ENCODE peak calls at places on chromosomes 16 and 17, in eight cellular contexts. C, G, N, V, Y, A, T and M are unnamed samples.

GRCh38 chr16:52591441-52592215 is 44.7 kb upstream of the TOX3 start:
- DNase-seq in C (no peak), G (no peak), N (no peak), V (no peak), Y (no peak), A (no peak), T (no peak), M (no peak)

GRCh38 chr17:57324060-57324459 is 67.7 kb downstream of the MSI2 start:
- DNase-seq in C (no peak), G (no peak), N (no peak), V (no peak), Y (no peak), A (no peak), T (no peak), M (no peak)

GRCh38 chr16:17105239-17105721 is 365.5 kb downstream of the XYLT1 start:
- DNase-seq in C (no peak), G (no peak), N (no peak), V (no peak), Y (no peak), A (no peak), T (no peak), M (peak)

GRCh38 chr17:9456265-9456664 is 119.4 kb downstream of the STX8 start:
- DNase-seq in C (no peak), G (no peak), N (no peak), V (no peak), Y (no peak), A (no peak), T (no peak), M (no peak)

GRCh38 chr16:81548901-81549546 is 104.4 kb downstream of the CMIP start:
- DNase-seq in C (no peak), G (no peak), N (no peak), V (no peak), Y (no peak), A (no peak), T (no peak), M (no peak)

GRCh38 chr17:79027925-79028491 is 4.0 kb downstream of the C1QTNF1 start:
- DNase-seq in C (peak), G (no peak), N (no peak), V (no peak), Y (peak), A (no peak), T (peak), M (peak)

GRCh38 chr17:75506888-75507287 is 8.4 kb downstream of the CASKIN2 start:
- DNase-seq in C (no peak), G (no peak), N (no peak), V (no peak), Y (no peak), A (no peak), T (no peak), M (no peak)

GRCh38 chr17:6327007-6327406 is 107.9 kb downstream of the AIPL1 start:
- DNase-seq in C (no peak), G (no peak), N (no peak), V (no peak), Y (no peak), A (no peak), T (peak), M (no peak)

GRCh38 chr16:64920211-64920610 is 201.7 kb downstream of the CDH11 start:
- DNase-seq in C (no peak), G (no peak), N (no peak), V (no peak), Y (no peak), A (no peak), T (no peak), M (no peak)

GRCh38 chr17:40485851-40486512 is 15.4 kb downstream of the TNS4 start:
- DNase-seq in C (no peak), G (no peak), N (peak), V (no peak), Y (peak), A (no peak), T (peak), M (peak)

GRCh38 chr17:57285681-57286080 is 29.4 kb downstream of the MSI2 start:
- DNase-seq in C (no peak), G (no peak), N (no peak), V (no peak), Y (no peak), A (no peak), T (no peak), M (no peak)